ENCODE peak calls at places on chromosomes 7 and 10, in four cellular contexts. One of them, this sample, is unnamed.

GRCh38 chr7:4123823-4124222 is 558.3 kb upstream of the FOXK1 start:
- DNase-seq in GM23338: no peak
- DNase-seq in HCT116: no peak
- DNase-seq in hepatocyte: no peak
- DNase-seq in this sample: no peak

GRCh38 chr10:6162589-6163356 is 40.0 kb upstream of the PFKFB3 start:
- DNase-seq in GM23338: peak
- DNase-seq in HCT116: no peak
- DNase-seq in hepatocyte: peak
- DNase-seq in this sample: no peak

GRCh38 chr10:13839430-13839986 is 252.7 kb downstream of the PRPF18 start:
- DNase-seq in GM23338: no peak
- DNase-seq in HCT116: no peak
- DNase-seq in hepatocyte: peak
- DNase-seq in this sample: no peak

GRCh38 chr10:27446091-27446918 is 57.8 kb upstream of the RAB18 start:
- DNase-seq in GM23338: peak
- DNase-seq in HCT116: peak
- DNase-seq in hepatocyte: peak
- DNase-seq in this sample: peak

GRCh38 chr10:117483056-117483590 is 59.4 kb upstream of the EMX2 start:
- DNase-seq in GM23338: no peak
- DNase-seq in HCT116: no peak
- DNase-seq in hepatocyte: no peak
- DNase-seq in this sample: no peak

GRCh38 chr10:24080207-24080606 is 128.7 kb upstream of the KIAA1217 start:
- DNase-seq in GM23338: no peak
- DNase-seq in HCT116: no peak
- DNase-seq in hepatocyte: no peak
- DNase-seq in this sample: no peak

GRCh38 chr7:36726311-36726710 is 2.0 kb upstream of the AOAH start:
- DNase-seq in GM23338: no peak
- DNase-seq in HCT116: no peak
- DNase-seq in hepatocyte: no peak
- DNase-seq in this sample: no peak

GRCh38 chr10:36026081-36026480 is 384.0 kb upstream of the FZD8 start:
- DNase-seq in GM23338: no peak
- DNase-seq in HCT116: no peak
- DNase-seq in hepatocyte: no peak
- DNase-seq in this sample: no peak

GRCh38 chr10:99484626-99485581 is 47.8 kb upstream of the NKX2-3 start:
- DNase-seq in GM23338: peak
- DNase-seq in HCT116: no peak
- DNase-seq in hepatocyte: no peak
- DNase-seq in this sample: no peak

GRCh38 chr7:157977717-157978470 is 609.7 kb downstream of the PTPRN2 start:
- DNase-seq in GM23338: no peak
- DNase-seq in HCT116: no peak
- DNase-seq in hepatocyte: no peak
- DNase-seq in this sample: no peak

GRCh38 chr10:22631646-22632278 is 82.6 kb downstream of the PIP4K2A start:
- DNase-seq in GM23338: no peak
- DNase-seq in HCT116: no peak
- DNase-seq in hepatocyte: no peak
- DNase-seq in this sample: no peak

GRCh38 chr7:155002411-155003214 is at the start of gene PAXIP1:
- DNase-seq in GM23338: peak
- DNase-seq in HCT116: no peak
- DNase-seq in hepatocyte: peak
- DNase-seq in this sample: peak

GRCh38 chr7:43771128-43771527 is 12.6 kb downstream of the BLVRA start:
- DNase-seq in GM23338: no peak
- DNase-seq in HCT116: no peak
- DNase-seq in hepatocyte: no peak
- DNase-seq in this sample: no peak

GRCh38 chr10:48253970-48254657 is 20.4 kb downstream of the FRMPD2 start:
- DNase-seq in GM23338: no peak
- DNase-seq in HCT116: no peak
- DNase-seq in hepatocyte: no peak
- DNase-seq in this sample: no peak

GRCh38 chr7:27709137-27710075 is 30.6 kb upstream of the TAX1BP1 start:
- DNase-seq in GM23338: no peak
- DNase-seq in HCT116: no peak
- DNase-seq in hepatocyte: no peak
- DNase-seq in this sample: no peak

DNA sequence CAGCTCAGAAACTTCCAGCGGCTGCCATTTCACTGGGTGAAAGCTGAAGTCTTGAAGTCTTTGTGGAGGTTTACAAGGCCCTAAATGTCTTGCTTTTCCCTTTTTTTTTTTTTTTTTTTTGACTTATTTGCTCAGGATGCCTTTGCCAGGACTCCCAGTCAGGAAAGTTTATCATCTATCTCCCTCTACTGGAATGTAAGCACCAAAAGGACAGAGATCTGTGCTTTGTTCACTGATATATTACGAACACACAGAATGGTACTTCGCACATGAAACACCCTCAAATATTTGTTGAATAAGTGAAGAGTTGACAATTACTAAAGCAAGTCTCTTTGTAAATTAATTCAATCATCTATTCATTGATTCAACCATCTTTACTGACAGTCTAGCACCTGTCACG is 23.2 kb downstream of the ABCB4 start:
- DNase-seq in GM23338: no peak
- DNase-seq in HCT116: no peak
- DNase-seq in hepatocyte: no peak
- DNase-seq in this sample: no peak
- TF ChIP-seq CTCF in GM23338: no peak
- TF ChIP-seq CTCF in HCT116: no peak
- TF ChIP-seq CTCF in hepatocyte: peak
- TF ChIP-seq CTCF in this sample: no peak

GRCh38 chr7:28986028-28986427 is 27.9 kb upstream of the TRIL start:
- DNase-seq in GM23338: no peak
- DNase-seq in HCT116: no peak
- DNase-seq in hepatocyte: peak
- DNase-seq in this sample: no peak

GRCh38 chr7:28984219-28984618 is 26.1 kb upstream of the TRIL start:
- DNase-seq in GM23338: no peak
- DNase-seq in HCT116: no peak
- DNase-seq in hepatocyte: no peak
- DNase-seq in this sample: no peak

GRCh38 chr7:28983396-28984190 is 25.5 kb upstream of the TRIL start:
- DNase-seq in GM23338: no peak
- DNase-seq in HCT116: no peak
- DNase-seq in hepatocyte: no peak
- DNase-seq in this sample: no peak

GRCh38 chr7:28986723-28987122 is 28.6 kb upstream of the TRIL start:
- DNase-seq in GM23338: no peak
- DNase-seq in HCT116: no peak
- DNase-seq in hepatocyte: peak
- DNase-seq in this sample: no peak

DNA sequence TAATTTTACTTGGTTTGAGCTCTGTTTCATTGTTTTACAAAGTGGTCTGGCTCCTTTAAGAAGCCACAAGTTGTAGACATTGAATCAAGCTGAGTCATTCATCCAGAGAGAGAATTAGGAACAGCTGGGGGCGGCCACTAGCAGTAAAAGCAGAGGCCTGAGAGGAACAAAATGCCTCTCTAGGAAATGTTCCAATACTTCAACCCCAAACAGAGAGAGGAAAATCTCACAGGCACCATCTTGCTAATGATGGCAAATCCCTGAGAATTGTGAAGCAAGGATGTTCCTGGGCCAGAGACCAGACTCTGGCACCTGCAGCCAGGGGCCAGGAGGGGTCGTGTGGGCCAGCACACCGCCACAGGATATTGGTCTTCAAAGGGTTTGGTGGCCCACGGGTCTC is 26.5 kb upstream of the TRIL start:
- DNase-seq in GM23338: peak
- DNase-seq in HCT116: no peak
- DNase-seq in hepatocyte: peak
- DNase-seq in this sample: no peak
- TF ChIP-seq EZH2phosphoT487 in GM23338: no peak
- TF ChIP-seq EZH2phosphoT487 in HCT116: no peak
- TF ChIP-seq EZH2phosphoT487 in hepatocyte: no peak
- TF ChIP-seq EZH2phosphoT487 in this sample: no peak

GRCh38 chr10:127690176-127690575 is 46.8 kb upstream of the FOXI2 start:
- DNase-seq in GM23338: no peak
- DNase-seq in HCT116: no peak
- DNase-seq in hepatocyte: no peak
- DNase-seq in this sample: no peak

GRCh38 chr10:127699311-127699710 is 37.7 kb upstream of the FOXI2 start:
- DNase-seq in GM23338: no peak
- DNase-seq in HCT116: no peak
- DNase-seq in hepatocyte: no peak
- DNase-seq in this sample: no peak

GRCh38 chr10:127695431-127695830 is 41.6 kb upstream of the FOXI2 start:
- DNase-seq in GM23338: peak
- DNase-seq in HCT116: no peak
- DNase-seq in hepatocyte: no peak
- DNase-seq in this sample: no peak

DNA sequence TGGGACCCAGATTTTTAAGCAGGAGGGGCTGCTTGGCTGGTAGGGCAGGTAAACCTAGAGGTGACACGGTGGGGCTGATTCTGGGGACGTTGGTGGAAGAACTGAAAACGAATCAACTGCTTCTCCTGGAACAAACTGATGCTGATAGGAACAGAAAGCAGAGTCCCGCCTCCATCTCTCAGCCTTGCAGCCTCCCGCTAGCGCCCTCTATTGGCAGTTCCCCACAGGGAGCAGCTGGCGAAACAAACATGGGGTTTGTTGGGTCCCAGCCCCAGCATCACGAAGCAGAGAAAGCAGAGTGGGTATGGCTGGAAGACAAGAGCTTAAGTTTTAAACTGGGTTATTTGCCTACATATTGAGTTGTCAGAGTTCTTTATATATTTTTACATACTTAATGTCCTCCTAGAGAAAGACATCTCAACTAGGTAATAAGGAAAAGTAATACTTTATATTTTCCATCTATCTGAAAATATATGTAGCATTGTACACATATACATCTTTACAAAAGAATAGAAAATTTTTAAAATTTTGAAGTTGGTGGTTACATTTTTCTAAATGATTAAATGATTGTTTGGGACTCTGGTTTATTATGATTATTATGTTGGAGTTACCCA is 42.3 kb upstream of the FOXI2 start:
- DNase-seq in GM23338: peak
- DNase-seq in HCT116: peak
- DNase-seq in hepatocyte: peak
- DNase-seq in this sample: peak
- TF ChIP-seq CTCF in GM23338: peak
- TF ChIP-seq CTCF in HCT116: peak
- TF ChIP-seq CTCF in hepatocyte: peak
- TF ChIP-seq CTCF in this sample: peak

GRCh38 chr7:130366561-130366960 is 13.7 kb upstream of the CPA1 start:
- DNase-seq in GM23338: no peak
- DNase-seq in HCT116: no peak
- DNase-seq in hepatocyte: no peak
- DNase-seq in this sample: no peak

GRCh38 chr7:130365093-130365492 is 15.2 kb upstream of the CPA1 start:
- DNase-seq in GM23338: no peak
- DNase-seq in HCT116: no peak
- DNase-seq in hepatocyte: no peak
- DNase-seq in this sample: no peak

GRCh38 chr7:130367088-130367755 is 13.1 kb upstream of the CPA1 start:
- DNase-seq in GM23338: no peak
- DNase-seq in HCT116: no peak
- DNase-seq in hepatocyte: no peak
- DNase-seq in this sample: no peak

GRCh38 chr7:130364446-130364845 is 15.8 kb upstream of the CPA1 start:
- DNase-seq in GM23338: no peak
- DNase-seq in HCT116: no peak
- DNase-seq in hepatocyte: no peak
- DNase-seq in this sample: no peak

DNA sequence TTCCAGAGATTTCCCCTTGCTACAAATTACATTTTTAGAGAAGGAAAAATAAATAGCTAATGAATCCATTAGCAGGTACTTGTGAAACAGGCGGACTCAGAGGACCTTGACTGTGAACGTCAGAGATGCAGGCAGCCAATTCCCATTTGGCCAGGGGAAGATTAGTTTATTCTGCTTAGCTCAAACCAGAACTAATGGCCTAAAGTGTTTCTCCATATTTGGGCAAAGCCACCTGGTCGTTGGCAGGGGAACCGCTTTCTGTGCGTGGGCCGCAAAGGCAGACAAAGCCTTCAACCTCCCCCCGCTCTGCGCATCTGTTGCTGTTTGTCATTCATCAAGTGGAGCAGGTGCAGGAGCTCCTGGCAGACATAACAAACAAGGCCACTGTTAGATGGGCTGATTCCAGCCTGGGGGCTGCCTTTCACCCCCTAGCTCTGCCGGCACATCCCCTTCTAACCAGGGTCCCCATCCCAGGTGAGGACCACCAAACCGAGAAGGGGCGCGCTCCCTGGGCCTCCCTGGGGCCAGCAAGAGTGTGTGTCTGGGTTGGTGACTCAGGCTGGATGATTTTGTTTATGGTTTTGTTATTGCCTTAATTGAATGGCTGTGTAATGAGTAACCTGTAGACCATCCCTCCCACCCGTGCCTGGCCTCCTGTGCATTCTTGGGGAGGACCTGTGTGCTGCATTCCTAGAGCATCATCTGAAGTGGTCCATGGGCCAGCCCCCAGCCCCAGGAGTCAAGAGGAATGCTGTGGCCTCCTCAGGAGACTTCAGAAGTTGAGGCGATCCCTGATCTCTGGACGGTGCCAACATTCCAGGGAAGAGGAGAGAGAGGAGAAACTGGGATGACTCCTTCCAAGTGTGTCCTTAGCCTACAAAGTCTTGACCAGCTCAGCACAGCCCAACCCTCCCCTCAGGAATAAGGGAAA is 14.5 kb upstream of the CPA1 start:
- DNase-seq in GM23338: peak
- DNase-seq in HCT116: no peak
- DNase-seq in hepatocyte: no peak
- DNase-seq in this sample: no peak
- TF ChIP-seq EZH2phosphoT487 in GM23338: no peak
- TF ChIP-seq EZH2phosphoT487 in HCT116: no peak
- TF ChIP-seq EZH2phosphoT487 in hepatocyte: no peak
- TF ChIP-seq EZH2phosphoT487 in this sample: no peak

GRCh38 chr7:83119002-83119358 is 43.7 kb downstream of the PCLO start:
- DNase-seq in GM23338: no peak
- DNase-seq in HCT116: no peak
- DNase-seq in hepatocyte: no peak
- DNase-seq in this sample: no peak
- TF ChIP-seq CTCF in GM23338: no peak
- TF ChIP-seq CTCF in HCT116: no peak
- TF ChIP-seq CTCF in hepatocyte: no peak
- TF ChIP-seq CTCF in this sample: no peak

This sample was measured in MM.1S.